ENCODE peak calls at places on chromosome 20, in eight cellular contexts. Y, Z, P, V, S, Q, I and A are unnamed samples.

GRCh38 chr20:39829255-39829654 is 859.8 kb downstream of the MAFB start:
- DNase-seq in P (no peak), Z (no peak), S (no peak), V (no peak), Q (no peak), Y (no peak), I (no peak), A (no peak)

GRCh38 chr20:25025091-25025861 is 32.7 kb downstream of the ACSS1 start:
- DNase-seq in Z (no peak), I (no peak), V (no peak), Y (no peak), S (no peak), Q (no peak), P (no peak), A (no peak)

GRCh38 chr20:3646067-3646440 is 17.1 kb downstream of the GFRA4 start:
- DNase-seq in V (no peak), Z (no peak), Y (no peak), Q (no peak), P (no peak), I (no peak), S (no peak), A (no peak)

GRCh38 chr20:55415567-55416142 is 589.7 kb downstream of the CBLN4 start:
- DNase-seq in Z (no peak), S (no peak), P (no peak), V (peak; percentile 22), Q (no peak), Y (no peak), I (no peak), A (no peak)

GRCh38 chr20:61205769-61206168 is 46.3 kb upstream of the CDH4 start:
- DNase-seq in Y (no peak), I (no peak), S (no peak), P (no peak), Z (no peak), V (no peak), Q (no peak), A (no peak)

GRCh38 chr20:846894-847278 is 13.4 kb downstream of the FAM110A start:
- DNase-seq in Y (no peak), P (peak; percentile 26), Q (no peak), I (no peak), Z (no peak), S (no peak), V (no peak), A (peak; percentile 62)

GRCh38 chr20:17634666-17635319 is 47.2 kb downstream of the RRBP1 start:
- DNase-seq in S (no peak), Q (no peak), Z (no peak), I (no peak), Y (no peak), P (no peak), V (no peak), A (no peak)

GRCh38 chr20:2331901-2332565 is 36.2 kb downstream of the TGM3 start:
- DNase-seq in Z (no peak), I (no peak), S (no peak), Q (no peak), P (no peak), Y (no peak), V (no peak), A (no peak)

GRCh38 chr20:47576516-47577033 is 74.9 kb downstream of the NCOA3 start:
- DNase-seq in P (no peak), I (peak; percentile 30), Z (peak; percentile 90), Q (no peak), S (no peak), V (peak; percentile 55), Y (no peak), A (peak; percentile 22)

GRCh38 chr20:36845288-36845969 is 30.5 kb upstream of the TLDC2 start:
- DNase-seq in I (no peak), Q (no peak), V (peak; percentile 82), S (no peak), P (no peak), Y (no peak), Z (no peak), A (no peak)